ENCODE peak calls at places on chromosomes 13 and 19, in seven cellular contexts. H is M059J; I is CD8-positive, alpha-beta memory T cell; A is activated naive CD4-positive, alpha-beta T cell treated with anti-CD3 and anti-CD28 coated beads, Interleukin-2, amount 10 ng/mL, durations not matched to agents 7 days and 5 days; F is nucleus accumbens; K is kidney glomerular epithelial cell; T is T-helper 1 cell. Y is an unnamed sample.

GRCh38 chr13:109569938-109570711 is 216.3 kb downstream of the IRS2 start:
- DNase-seq in H (no peak), I (peak), T (peak), F (no peak), A (peak), K (no peak), Y (no peak)

GRCh38 chr13:99843872-99844271 is 127.7 kb downstream of the ZIC5 start:
- DNase-seq in H (no peak), K (no peak), I (no peak), A (no peak), T (no peak), F (no peak), Y (no peak)

GRCh38 chr13:106534844-106535551 is 464 bp downstream of the EFNB2 start:
- DNase-seq in K (peak), F (no peak), I (no peak), H (peak), T (peak), A (peak), Y (peak)

GRCh38 chr13:34805347-34805746 is 136.7 kb upstream of the NBEA start:
- DNase-seq in F (no peak), A (no peak), I (no peak), K (no peak), H (peak), T (no peak), Y (no peak)

GRCh38 chr19:43310221-43310620 is 40.9 kb upstream of the PSG9 start:
- DNase-seq in F (no peak), I (no peak), H (peak), K (no peak), T (no peak), A (no peak), Y (no peak)

GRCh38 chr19:39542198-39542597 is 2.2 kb upstream of the EID2 start:
- DNase-seq in A (no peak), T (no peak), K (no peak), H (no peak), I (no peak), F (no peak), Y (no peak)

GRCh38 chr13:72025836-72026235 is 158.8 kb upstream of the DACH1 start:
- DNase-seq in T (no peak), I (no peak), A (no peak), F (no peak), H (no peak), K (peak), Y (no peak)

GRCh38 chr13:95267662-95268369 is 33.4 kb downstream of the ABCC4 start:
- DNase-seq in T (no peak), K (peak), H (peak), F (no peak), A (no peak), I (no peak), Y (no peak)

GRCh38 chr19:12090807-12091206 is 26.3 kb downstream of the ZNF844 start:
- DNase-seq in I (peak), F (peak), K (no peak), A (peak), T (peak), H (peak), Y (peak)

GRCh38 chr13:31029129-31029528 is 96.7 kb downstream of the TEX26 start:
- DNase-seq in F (no peak), H (no peak), I (no peak), A (no peak), K (no peak), T (no peak), Y (no peak)

GRCh38 chr13:53124568-53125094 is 96.0 kb downstream of the OLFM4 start:
- DNase-seq in K (no peak), T (no peak), F (no peak), A (no peak), H (no peak), I (no peak), Y (no peak)

GRCh38 chr13:25276748-25277147 is 10.5 kb downstream of the MTMR6 start:
- DNase-seq in T (peak), K (no peak), F (no peak), I (no peak), H (peak), A (no peak), Y (no peak)

Y was measured in lower leg skin.